ENCODE peak calls at places on chromosomes 12 and 14, in four cellular contexts. L is left lung, D is fibroblast of the aortic adventitia, J is IMR-90. Q is an unnamed sample.
A peak's percentile ranks its signal among the peaks of the same experiment; 100 is the strongest.

GRCh38 chr14:32259368-32260013 is 56.4 kb upstream of the RNU6-8 start:
- DNase-seq in L (no peak), D (peak; percentile 55), J (peak; percentile 63), Q (no peak)

GRCh38 chr14:22471545-22472121 is 117.4 kb downstream of the DAD1 start:
- DNase-seq in L (peak; percentile 81), D (no peak), J (peak; percentile 32), Q (no peak)

GRCh38 chr12:110403146-110403974 is at the start of gene ANAPC7:
- DNase-seq in L (peak; percentile 97), D (peak; percentile 93), J (peak; percentile 90), Q (peak; percentile 78)

GRCh38 chr12:100127766-100128508 is 14.7 kb downstream of the BLTP3B start:
- DNase-seq in L (no peak), D (peak; percentile 76), J (peak; percentile 82), Q (no peak)

GRCh38 chr12:12628013-12628412 is 16.3 kb downstream of the CREBL2 start:
- DNase-seq in L (no peak), D (peak; percentile 6), J (peak; percentile 38), Q (no peak)

GRCh38 chr12:28023156-28023887 is 50.8 kb upstream of the PTHLH start:
- DNase-seq in L (no peak), D (peak; percentile 84), J (peak; percentile 95), Q (no peak)

GRCh38 chr12:116370004-116370404 is 92.5 kb upstream of the MED13L start:
- DNase-seq in L (no peak), D (peak; percentile 72), J (peak; percentile 83), Q (no peak)

GRCh38 chr12:118145113-118145797 is 9.3 kb downstream of the PEBP1 start:
- DNase-seq in L (no peak), D (no peak), J (no peak), Q (no peak)

GRCh38 chr12:100141998-100142850 is 450 bp downstream of the BLTP3B start:
- DNase-seq in L (peak; percentile 91), D (peak; percentile 22), J (no peak), Q (no peak)

GRCh38 chr14:59337151-59337611 is 128.0 kb downstream of the GPR135 start:
- DNase-seq in L (no peak), D (peak; percentile 83), J (no peak), Q (no peak)

GRCh38 chr14:69559581-69560011 is 15.1 kb downstream of the CCDC177 start:
- DNase-seq in L (no peak), D (no peak), J (no peak), Q (no peak)

GRCh38 chr12:66647034-66647691 is 31.7 kb downstream of the GRIP1 start:
- DNase-seq in L (no peak), D (peak; percentile 86), J (peak; percentile 89), Q (no peak)

GRCh38 chr12:81942588-81942987 is 183.4 kb upstream of the PPFIA2 start:
- DNase-seq in L (no peak), D (no peak), J (no peak), Q (no peak)

GRCh38 chr12:124453419-124454351 is 113.7 kb downstream of the NCOR2 start:
- DNase-seq in L (peak; percentile 92), D (peak; percentile 51), J (peak; percentile 55), Q (peak; percentile 83)

GRCh38 chr14:62303437-62303836 is 541.2 kb downstream of the SNAPC1 start:
- DNase-seq in L (no peak), D (no peak), J (no peak), Q (no peak)

GRCh38 chr14:70670992-70671651 is 29.4 kb downstream of the TTC9 start:
- DNase-seq in L (no peak), D (no peak), J (no peak), Q (no peak)

DNA sequence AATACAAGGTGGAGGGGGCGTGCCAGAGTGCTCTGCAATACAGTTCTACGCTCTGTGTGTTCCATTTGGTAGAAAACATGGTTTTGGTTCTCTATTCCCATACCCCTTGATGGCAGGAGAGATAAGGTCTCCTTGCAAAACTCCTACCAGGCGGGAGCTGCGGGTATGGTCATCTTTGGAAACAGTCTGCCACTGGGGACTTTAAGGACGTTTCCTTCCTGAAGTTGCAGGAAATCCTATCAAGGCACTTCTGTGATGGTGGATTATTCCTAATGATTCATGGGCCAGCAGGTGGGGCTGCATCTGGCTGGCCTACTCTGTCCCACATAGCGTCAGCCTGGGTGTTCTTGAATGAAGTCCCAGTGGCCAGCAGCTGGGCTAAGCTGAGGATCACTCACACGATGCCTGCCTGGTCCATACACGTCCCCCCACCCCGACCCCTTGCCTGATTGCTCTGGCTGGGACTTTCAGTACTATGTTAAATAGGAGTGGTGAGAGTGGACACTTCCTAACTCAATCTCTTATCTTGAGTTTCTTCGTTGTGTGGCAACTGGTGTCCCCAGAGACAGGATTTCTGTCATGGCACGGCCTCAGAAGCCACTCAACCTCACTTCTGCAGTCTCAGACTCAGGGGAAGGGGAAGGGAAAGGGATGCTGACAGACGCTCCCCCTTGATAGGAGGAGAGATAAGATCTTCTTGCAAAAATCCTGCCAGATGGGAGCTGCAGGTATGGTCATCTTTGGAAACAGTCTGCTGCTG is 61.1 kb upstream of the FKBP4 start:
- DNase-seq in L (no peak), D (no peak), J (no peak), Q (no peak)
- TF ChIP-seq CTCF in L (no peak), D (no peak), J (no peak), Q (no peak)

GRCh38 chr14:29927596-29928341 is at the start of gene PRKD1:
- DNase-seq in L (peak; percentile 88), D (peak; percentile 68), J (peak; percentile 62), Q (no peak)
- TF ChIP-seq CTCF in L (peak; percentile 26), D (peak; percentile 11), J (peak; percentile 7), Q (no peak)

GRCh38 chr12:38053655-38054464 is 262.7 kb upstream of the ALG10B start:
- DNase-seq in L (no peak), D (no peak), J (no peak), Q (no peak)
- TF ChIP-seq CTCF in L (no peak), D (no peak), J (no peak), Q (no peak)

GRCh38 chr14:103880986-103881926 is 33.9 kb upstream of the PPP1R13B start:
- DNase-seq in L (no peak), D (no peak), J (no peak), Q (no peak)

GRCh38 chr14:103879118-103879569 is 31.8 kb upstream of the PPP1R13B start:
- DNase-seq in L (no peak), D (no peak), J (no peak), Q (no peak)

GRCh38 chr14:103880334-103880985 is 33.1 kb upstream of the PPP1R13B start:
- DNase-seq in L (no peak), D (peak; percentile 73), J (peak; percentile 51), Q (no peak)

GRCh38 chr14:103878180-103878579 is 30.8 kb upstream of the PPP1R13B start:
- DNase-seq in L (no peak), D (no peak), J (no peak), Q (no peak)

GRCh38 chr14:103879570-103880333 is 32.4 kb upstream of the PPP1R13B start:
- DNase-seq in L (no peak), D (no peak), J (no peak), Q (no peak)
- TF ChIP-seq CTCF in L (no peak), D (no peak), J (no peak), Q (no peak)

DNA sequence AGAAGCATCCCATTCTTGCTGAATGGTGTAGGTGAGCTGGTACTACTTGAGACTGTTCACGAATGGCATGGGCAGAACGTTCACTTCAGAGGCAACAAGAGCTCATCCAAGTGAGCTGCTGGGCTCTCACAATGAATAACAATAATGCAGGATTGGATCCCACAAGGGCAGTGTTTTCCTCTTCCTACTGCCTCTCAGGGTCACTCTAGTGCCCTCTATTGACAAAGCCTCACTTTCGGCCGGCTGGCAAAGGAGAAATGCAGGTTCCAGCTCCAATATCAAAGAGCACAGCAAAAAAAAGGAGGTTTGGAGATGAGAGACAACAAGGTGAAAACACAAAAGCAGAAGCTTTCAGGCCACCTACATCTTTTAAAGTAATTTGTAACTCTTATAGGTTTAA is 74.6 kb upstream of the MYF6 start:
- DNase-seq in L (no peak), D (no peak), J (no peak), Q (no peak)
- TF ChIP-seq CTCF in L (no peak), D (peak; percentile 35), J (no peak), Q (no peak)

DNA sequence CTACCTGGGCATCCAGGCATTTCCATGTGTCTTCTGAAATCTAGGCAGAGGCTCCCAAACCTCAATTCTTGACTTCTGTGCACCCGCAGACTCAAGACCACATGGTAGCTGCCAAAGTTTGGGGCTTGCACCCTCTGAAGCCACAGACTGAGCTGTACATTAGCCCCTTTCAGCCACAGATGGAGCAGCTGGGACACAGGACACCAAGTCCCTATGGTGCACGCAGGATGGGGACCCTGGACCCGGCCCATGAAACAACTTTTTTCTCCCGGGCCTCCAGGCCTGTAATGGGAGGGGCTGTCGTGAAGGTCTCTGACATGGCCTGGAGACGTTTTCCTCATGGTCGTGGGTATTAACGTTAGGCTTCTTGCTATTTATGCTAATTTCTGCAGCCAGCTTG is 330.0 kb downstream of the RERGL start:
- DNase-seq in L (peak; percentile 19), D (no peak), J (no peak), Q (no peak)
- TF ChIP-seq CTCF in L (no peak), D (no peak), J (no peak), Q (no peak)

GRCh38 chr14:104870368-104871144 is 5.5 kb downstream of the CEP170B start:
- DNase-seq in L (peak; percentile 68), D (no peak), J (no peak), Q (no peak)
- TF ChIP-seq CTCF in L (peak; percentile 16), D (peak; percentile 36), J (peak; percentile 40), Q (no peak)

DNA sequence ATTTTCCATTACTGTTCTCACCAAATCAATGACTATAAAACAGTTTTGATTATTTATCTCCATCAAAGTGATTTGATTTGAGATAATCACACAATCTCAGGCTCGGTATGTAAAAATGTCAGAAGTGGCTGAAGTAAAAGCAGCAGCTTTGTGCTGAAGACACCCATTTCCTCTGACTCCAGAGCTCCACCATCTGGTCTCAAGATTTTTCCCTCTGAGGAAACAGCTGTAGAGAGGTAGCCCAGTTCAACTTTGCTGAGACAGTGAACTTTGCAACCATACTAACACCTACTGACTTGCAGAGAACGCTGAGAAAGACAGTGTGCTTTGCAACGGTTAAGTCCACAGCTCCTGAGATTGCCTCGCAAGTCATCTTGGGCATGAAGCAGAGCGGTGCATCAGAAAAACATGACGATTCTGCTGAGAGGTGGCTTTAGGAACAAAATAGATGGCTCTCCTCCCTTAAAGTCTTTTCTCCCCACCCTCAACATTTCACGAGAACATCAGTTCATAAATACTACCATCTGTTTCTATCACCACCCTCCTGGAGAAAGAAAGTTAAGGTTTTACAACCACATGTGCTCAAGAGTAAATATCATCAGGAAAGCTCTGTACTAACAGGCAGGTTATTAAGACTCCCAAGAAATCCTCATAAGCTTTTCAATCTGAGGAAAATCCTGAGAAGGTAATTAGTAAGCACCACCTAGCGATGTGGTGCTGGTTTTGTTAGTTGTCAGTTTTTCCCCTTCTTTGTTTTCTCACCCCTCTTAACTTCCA is 34.8 kb downstream of the HIGD1C start:
- DNase-seq in L (no peak), D (peak; percentile 75), J (peak; percentile 72), Q (no peak)
- TF ChIP-seq CTCF in L (no peak), D (peak; percentile 69), J (peak; percentile 75), Q (peak; percentile 49)

Q was measured in natural killer cell.